ENCODE peak calls at places on chromosomes 12 and 14, in nine cellular contexts. P is suprapubic skin; S is psoas muscle; V is stomach; L is heart right ventricle; Q is naive thymus-derived CD4-positive, alpha-beta T cell; W is IMR-90; A is upper lobe of right lung; K is PC-3. U is an unnamed sample. For H3K36me3 and H3K4me1, the result is how much of the 10 kb centered on the place peaks cover.

GRCh38 chr12:51077930-51078329 is 5.5 kb downstream of the CSRNP2 start:
- DNase-seq in A (no peak), L (no peak), Q (no peak), P (no peak), V (no peak), W (peak), K (no peak), S (no peak), U (no peak)

GRCh38 chr12:100767950-100768349 is 26.6 kb upstream of the ANO4 start:
- DNase-seq in S (no peak), V (no peak), L (no peak), A (no peak), W (no peak), P (no peak), Q (no peak), K (no peak), U (no peak)

GRCh38 chr14:86363576-86363975 is 833.6 kb downstream of the FLRT2 start:
- DNase-seq in S (no peak), P (no peak), Q (no peak), V (no peak), L (no peak), W (no peak), A (no peak), K (no peak), U (no peak)

GRCh38 chr12:54591001-54591591 is 2.6 kb upstream of the PPP1R1A start:
- DNase-seq in V (no peak), W (peak), Q (no peak), K (no peak), A (no peak), L (no peak), P (no peak), S (no peak), U (no peak)

GRCh38 chr12:14769462-14769836 is 33.8 kb downstream of the WBP11 start:
- DNase-seq in A (peak), V (peak), S (peak), Q (no peak), K (no peak), P (peak), W (peak), L (peak), U (no peak)

GRCh38 chr12:8950702-8951478 is 1.4 kb upstream of the M6PR start:
- DNase-seq in Q (peak), L (no peak), V (no peak), K (no peak), P (no peak), W (no peak), A (no peak), S (no peak), U (no peak)

GRCh38 chr12:130186101-130186465 is 23.8 kb downstream of the FZD10 start:
- DNase-seq in S (no peak), Q (no peak), A (no peak), P (no peak), K (no peak), V (no peak), L (no peak), W (no peak), U (no peak)

GRCh38 chr12:90543393-90543792 is 411.6 kb downstream of the CCER1 start:
- DNase-seq in K (peak), Q (no peak), W (peak), V (no peak), S (no peak), A (no peak), P (no peak), L (no peak), U (no peak)

GRCh38 chr12:131850856-131851559 is 22.8 kb downstream of the MMP17 start:
- DNase-seq in L (peak), S (no peak), V (peak), Q (no peak), K (no peak), A (no peak), P (peak), W (no peak), U (no peak)

GRCh38 chr12:9347328-9348127 is 139.3 kb upstream of the PZP start:
- DNase-seq in P (no peak), W (peak), K (no peak), A (no peak), L (no peak), Q (no peak), S (no peak), V (no peak), U (no peak)

GRCh38 chr14:98909251-98909944 is 362.6 kb downstream of the BCL11B start:
- DNase-seq in S (no peak), K (peak), P (no peak), V (no peak), Q (no peak), A (no peak), L (no peak), W (no peak), U (no peak)

GRCh38 chr12:34298176-34298970 is 276.1 kb downstream of the ALG10 start:
- DNase-seq in Q (no peak), W (no peak), A (peak), S (peak), K (no peak), P (peak), V (no peak), L (peak), U (peak)

GRCh38 chr12:50400104-50400637 is 514 bp upstream of the LARP4 start:
- DNase-seq in S (no peak), L (no peak), V (no peak), A (no peak), P (no peak), K (peak), Q (no peak), W (no peak), U (no peak)

GRCh38 chr14:48035836-48036235 is 360.4 kb upstream of the MDGA2 start:
- DNase-seq in W (no peak), A (peak), S (no peak), K (no peak), L (no peak), Q (no peak), V (no peak), P (no peak), U (no peak)

GRCh38 chr14:59126714-59127436 is 61.6 kb upstream of the DAAM1 start:
- DNase-seq in S (no peak), P (no peak), A (no peak), L (no peak), W (peak), Q (peak), K (peak), V (no peak), U (peak)

GRCh38 chr14:88825503-88825902 is 1.1 kb downstream of the TTC8 start:
- DNase-seq in A (no peak), K (no peak), Q (no peak), P (no peak), W (no peak), S (no peak), L (no peak), V (no peak), U (no peak)

GRCh38 chr14:24315807-24316596 is 4.7 kb downstream of the LTB4R start:
- DNase-seq in W (no peak), V (peak), S (peak), A (peak), K (no peak), Q (no peak), L (peak), P (peak), U (no peak)

GRCh38 chr14:36512585-36513003 is 7.4 kb downstream of the NKX2-1 start:
- DNase-seq in L (no peak), A (no peak), W (no peak), K (no peak), S (no peak), Q (no peak), P (no peak), V (no peak), U (no peak)

GRCh38 chr12:64912501-64912900 is 88.1 kb downstream of the TBC1D30 start:
- DNase-seq in Q (no peak), P (no peak), W (peak), K (peak), V (no peak), L (no peak), S (peak), A (no peak), U (no peak)

GRCh38 chr12:120748242-120748641 is 22.6 kb downstream of the ACADS start:
- DNase-seq in V (no peak), W (no peak), A (no peak), Q (no peak), S (no peak), L (no peak), P (no peak), K (no peak), U (no peak)

GRCh38 chr14:71290960-71291466 is 383.8 kb downstream of the PCNX1 start:
- DNase-seq in S (no peak), P (no peak), V (no peak), K (peak), W (peak), A (no peak), L (no peak), Q (no peak), U (no peak)

GRCh38 chr12:13368431-13368830 is 171.9 kb downstream of the EMP1 start:
- DNase-seq in S (no peak), L (no peak), V (no peak), W (no peak), K (no peak), A (no peak), P (no peak), Q (no peak), U (no peak)

GRCh38 chr12:116498471-116498870 is 60.7 kb upstream of the MAP1LC3B2 start:
- DNase-seq in A (no peak), W (no peak), V (no peak), P (no peak), L (no peak), Q (no peak), K (peak), S (no peak), U (no peak)

GRCh38 chr14:66662374-66662773 is 154.4 kb downstream of the GPHN start:
- DNase-seq in A (no peak), L (no peak), Q (no peak), K (peak), P (no peak), V (no peak), S (no peak), W (no peak), U (no peak)

GRCh38 chr12:12081836-12082497 is 11.2 kb downstream of the BCL2L14 start:
- DNase-seq in S (no peak), K (peak), L (no peak), A (no peak), V (no peak), P (no peak), W (peak), Q (no peak), U (no peak)

GRCh38 chr12:71958056-71958455 is 19.4 kb downstream of the TPH2 start:
- DNase-seq in S (no peak), K (peak), P (no peak), Q (no peak), L (no peak), V (no peak), W (peak), A (no peak), U (no peak)

GRCh38 chr14:51613436-51613835 is 38.3 kb upstream of the FRMD6 start:
- DNase-seq in S (no peak), W (no peak), L (no peak), K (no peak), P (no peak), Q (no peak), V (no peak), A (no peak), U (no peak)

GRCh38 chr12:74105434-74105833 is 432.2 kb upstream of the ATXN7L3B start:
- DNase-seq in P (no peak), A (no peak), Q (no peak), W (no peak), L (no peak), S (no peak), K (peak), V (no peak), U (no peak)

GRCh38 chr12:88993655-88994054 is 358.6 kb downstream of the DUSP6 start:
- DNase-seq in Q (no peak), A (no peak), L (no peak), K (peak), V (no peak), W (peak), S (no peak), P (no peak), U (no peak)

GRCh38 chr14:68843471-68844209 is 50.8 kb upstream of the ZFP36L1 start:
- DNase-seq in K (peak), S (peak), V (peak), L (peak), A (peak), Q (peak), P (no peak), W (peak), U (peak)

GRCh38 chr12:4011597-4011996 is 138.4 kb upstream of the PARP11 start:
- DNase-seq in V (no peak), A (peak), K (peak), P (no peak), L (no peak), W (no peak), S (no peak), Q (no peak), U (no peak)

GRCh38 chr12:120316798-120317257 is 10.8 kb downstream of the PLA2G1B start:
- DNase-seq in P (no peak), Q (no peak), W (no peak), A (no peak), L (no peak), K (peak), V (no peak), S (no peak), U (no peak)

GRCh38 chr14:50677527-50678063 is 9.5 kb upstream of the SAV1 start:
- DNase-seq in K (peak), Q (no peak), W (peak), L (no peak), A (no peak), S (no peak), P (no peak), V (no peak), U (no peak)

GRCh38 chr12:11039171-11039570 is 8.0 kb upstream of the TAS2R31 start:
- DNase-seq in K (no peak), W (no peak), L (no peak), A (no peak), Q (no peak), V (no peak), P (no peak), S (no peak), U (no peak)

GRCh38 chr14:32473476-32473875 is 144.4 kb downstream of the AKAP6 start:
- DNase-seq in A (no peak), S (peak), W (no peak), V (no peak), P (peak), K (peak), Q (no peak), L (peak), U (no peak)

GRCh38 chr14:51302319-51303030 is 62.4 kb downstream of the TMX1 start:
- DNase-seq in L (no peak), W (no peak), S (no peak), Q (no peak), V (no peak), K (peak), P (no peak), A (no peak), U (no peak)

GRCh38 chr14:96960598-96961116 is 163.5 kb downstream of the VRK1 start:
- DNase-seq in V (no peak), L (no peak), Q (no peak), P (no peak), A (no peak), W (no peak), S (no peak), K (no peak), U (no peak)

GRCh38 chr14:74792249-74793039 is 29.3 kb downstream of the YLPM1 start:
- DNase-seq in A (no peak), S (no peak), Q (peak), V (no peak), P (no peak), L (no peak), W (peak), K (no peak), U (peak)
- H3K36me3 ChIP-seq in A (under half), S (under half), Q (under half), V (under half), P (under half), L (under half), W (under half), K (under half), U (under half)

GRCh38 chr14:102809870-102810269 is 32.6 kb downstream of the TRAF3 start:
- DNase-seq in P (no peak), L (no peak), K (peak), S (no peak), A (no peak), Q (no peak), W (no peak), V (no peak), U (no peak)
- H3K27ac ChIP-seq in P (no peak), L (no peak), K (no peak), S (no peak), A (no peak), Q (no peak), W (no peak), V (no peak), U (no peak)

DNA sequence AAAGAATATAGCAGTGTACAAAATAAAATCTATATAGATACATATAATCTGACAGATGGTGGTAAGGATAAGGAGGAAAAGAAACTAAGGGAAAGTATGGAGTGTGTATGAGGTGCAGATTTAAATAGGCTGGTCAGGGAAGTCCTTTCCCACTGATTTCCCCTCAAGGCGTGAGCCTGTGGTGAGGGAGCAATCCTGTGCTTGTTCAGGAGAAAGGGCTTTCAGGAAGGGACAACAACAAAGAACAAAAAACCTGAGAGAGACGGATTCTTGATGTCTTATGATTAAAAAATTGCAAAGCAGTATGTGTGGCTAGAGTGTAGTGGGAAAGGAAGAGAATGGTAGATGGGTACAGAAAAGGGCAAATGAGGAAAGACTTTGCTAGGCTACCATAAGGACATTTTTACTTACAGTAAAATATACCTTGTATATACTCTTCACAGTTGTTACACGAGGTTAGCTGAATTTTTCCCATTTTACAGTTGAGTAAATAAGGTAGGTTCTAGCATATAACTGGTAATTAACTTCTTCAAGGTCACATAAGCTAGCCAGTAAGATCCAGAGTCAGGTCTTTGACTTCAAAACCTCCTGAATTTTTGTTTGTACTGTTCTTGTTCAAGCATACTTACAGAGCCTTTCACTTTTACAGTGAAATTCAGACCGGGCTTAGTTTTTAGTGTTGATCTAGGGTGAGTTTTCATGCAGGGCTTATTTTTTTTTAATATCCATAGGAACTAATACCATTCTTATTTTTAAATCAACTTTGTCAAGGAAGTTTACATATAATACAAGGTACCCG is 15.6 kb downstream of the CNOT2 start:
- DNase-seq in S (no peak), P (no peak), L (no peak), K (no peak), W (no peak), Q (no peak), A (no peak), V (no peak), U (no peak)
- H3K4me1 ChIP-seq in S (under half), P (under half), L (under half), K (under half), W (under half), Q (under half), A (under half), V (under half), U (under half)

DNA sequence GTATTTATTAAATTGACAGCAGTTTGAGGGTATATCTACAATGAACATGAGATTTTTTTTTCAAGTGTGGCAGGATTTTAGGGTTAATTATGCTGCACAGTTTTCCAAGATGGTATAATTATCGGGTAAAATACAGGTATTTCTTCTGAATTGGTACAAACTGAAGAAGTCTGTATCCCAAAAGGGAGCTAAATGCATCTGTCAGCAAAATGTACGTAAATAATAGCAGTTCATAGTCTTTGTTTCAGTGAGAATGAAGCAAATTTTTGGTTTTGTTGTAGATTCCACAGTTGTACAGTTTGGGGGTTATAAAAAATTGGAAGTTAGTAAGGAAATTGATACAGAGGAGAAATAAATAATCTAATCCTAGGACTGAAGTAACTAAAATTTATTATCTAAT is 63.3 kb downstream of the RAD52 start:
- DNase-seq in P (no peak), S (no peak), W (no peak), K (no peak), Q (no peak), A (no peak), V (no peak), L (no peak), U (no peak)
- H3K36me3 ChIP-seq in P (half or more), S (under half), W (half or more), K (half or more), Q (half or more), A (half or more), V (half or more), L (half or more), U (half or more)

GRCh38 chr14:101876539-101876938 is 87.8 kb upstream of the DYNC1H1 start:
- DNase-seq in L (peak), V (peak), A (peak), W (peak), Q (peak), P (peak), K (no peak), S (peak), U (peak)
- H3K27ac ChIP-seq in L (peak), V (peak), A (peak), W (no peak), Q (peak), P (peak), K (no peak), S (peak), U (peak)

GRCh38 chr12:112134731-112135130 is 9.4 kb downstream of the TRAFD1 start:
- DNase-seq in P (no peak), A (no peak), Q (no peak), S (no peak), K (no peak), L (no peak), W (no peak), V (no peak), U (no peak)

GRCh38 chr12:112133418-112133817 is 8.1 kb downstream of the TRAFD1 start:
- DNase-seq in Q (no peak), K (no peak), P (no peak), S (no peak), V (no peak), L (no peak), A (no peak), W (no peak), U (no peak)

GRCh38 chr12:112130461-112130998 is 5.2 kb downstream of the TRAFD1 start:
- DNase-seq in A (no peak), V (no peak), S (no peak), W (peak), K (no peak), Q (peak), L (no peak), P (no peak), U (no peak)

GRCh38 chr12:112126916-112127315 is 1.6 kb downstream of the TRAFD1 start:
- DNase-seq in A (no peak), S (no peak), V (no peak), Q (no peak), W (peak), L (no peak), K (no peak), P (no peak), U (no peak)

DNA sequence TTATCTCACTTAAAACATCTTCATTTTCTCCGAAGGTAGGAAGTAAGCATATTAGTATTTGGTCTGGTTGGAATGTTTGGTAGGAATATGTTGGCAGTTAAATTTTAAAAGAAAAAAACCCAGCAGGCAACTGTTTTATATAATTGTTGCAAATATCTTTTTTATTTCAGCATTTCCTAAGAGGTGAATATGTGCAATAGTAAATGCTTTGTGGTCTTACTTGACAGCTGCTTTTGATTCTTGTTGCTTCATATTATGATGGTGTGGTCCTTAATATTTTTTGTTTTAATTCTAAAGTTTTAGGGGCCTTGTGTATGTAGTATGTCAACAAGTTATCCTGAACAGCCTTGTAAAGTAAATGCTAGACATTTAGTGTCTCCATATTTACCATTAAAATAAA is 6.3 kb downstream of the TRAFD1 start:
- DNase-seq in L (no peak), Q (no peak), V (no peak), S (no peak), P (no peak), K (no peak), A (no peak), W (no peak), U (no peak)
- H3K4me1 ChIP-seq in L (under half), Q (under half), V (half or more), S (under half), P (half or more), K (under half), A (under half), W (under half), U (half or more)